ENCODE peak calls at places on chromosomes 16 and 17, in five cellular contexts. C is mesenchymal stem cell, U is trophoblast cell, B is neuronal stem cell, T is H1. Y is an unnamed sample. For H3K27me3, the result is how much of the 10 kb centered on the place peaks cover.

GRCh38 chr17:81834831-81835267 is at the start of gene PPP1R27:
- DNase-seq in C (no peak), U (no peak), B (no peak), T (no peak), Y (no peak)

GRCh38 chr16:9159839-9160550 is 68.6 kb downstream of the HAPSTR1 start:
- DNase-seq in C (peak), U (peak), B (peak), T (peak), Y (peak)

GRCh38 chr16:86934581-86935322 is 356.4 kb downstream of the FOXL1 start:
- DNase-seq in C (no peak), U (no peak), B (no peak), T (no peak), Y (no peak)

GRCh38 chr17:58172369-58173071 is 5.7 kb downstream of the OR4D2 start:
- DNase-seq in C (peak), U (no peak), B (peak), T (no peak), Y (peak)

GRCh38 chr17:74859439-74860228 is at the start of gene GRIN2C:
- DNase-seq in C (no peak), U (no peak), B (no peak), T (peak), Y (no peak)

GRCh38 chr17:47844814-47845453 is 3.9 kb upstream of the SCRN2 start:
- DNase-seq in C (peak), U (no peak), B (no peak), T (no peak), Y (no peak)

GRCh38 chr16:66521951-66522771 is 27.8 kb downstream of the TK2 start:
- DNase-seq in C (peak), U (peak), B (no peak), T (no peak), Y (no peak)

GRCh38 chr16:85057212-85057889 is 29.8 kb downstream of the KIAA0513 start:
- DNase-seq in C (no peak), U (no peak), B (no peak), T (no peak), Y (peak)

GRCh38 chr16:68939921-68940320 is 96.6 kb downstream of the TANGO6 start:
- DNase-seq in C (no peak), U (no peak), B (no peak), T (no peak), Y (no peak)
- H2BK12ac ChIP-seq in C (no peak), U (no peak), B (no peak), T (no peak), Y (no peak)

GRCh38 chr17:61459434-61459809 is 7.2 kb downstream of the TBX4 start:
- DNase-seq in C (no peak), U (no peak), B (no peak), T (no peak), Y (no peak)

GRCh38 chr17:61459968-61460718 is 7.9 kb downstream of the TBX4 start:
- DNase-seq in C (no peak), U (no peak), B (no peak), T (peak), Y (peak)

GRCh38 chr17:61458000-61458399 is 5.8 kb downstream of the TBX4 start:
- DNase-seq in C (no peak), U (no peak), B (no peak), T (no peak), Y (no peak)

GRCh38 chr17:61457226-61457983 is 5.2 kb downstream of the TBX4 start:
- DNase-seq in C (no peak), U (no peak), B (no peak), T (peak), Y (peak)

DNA sequence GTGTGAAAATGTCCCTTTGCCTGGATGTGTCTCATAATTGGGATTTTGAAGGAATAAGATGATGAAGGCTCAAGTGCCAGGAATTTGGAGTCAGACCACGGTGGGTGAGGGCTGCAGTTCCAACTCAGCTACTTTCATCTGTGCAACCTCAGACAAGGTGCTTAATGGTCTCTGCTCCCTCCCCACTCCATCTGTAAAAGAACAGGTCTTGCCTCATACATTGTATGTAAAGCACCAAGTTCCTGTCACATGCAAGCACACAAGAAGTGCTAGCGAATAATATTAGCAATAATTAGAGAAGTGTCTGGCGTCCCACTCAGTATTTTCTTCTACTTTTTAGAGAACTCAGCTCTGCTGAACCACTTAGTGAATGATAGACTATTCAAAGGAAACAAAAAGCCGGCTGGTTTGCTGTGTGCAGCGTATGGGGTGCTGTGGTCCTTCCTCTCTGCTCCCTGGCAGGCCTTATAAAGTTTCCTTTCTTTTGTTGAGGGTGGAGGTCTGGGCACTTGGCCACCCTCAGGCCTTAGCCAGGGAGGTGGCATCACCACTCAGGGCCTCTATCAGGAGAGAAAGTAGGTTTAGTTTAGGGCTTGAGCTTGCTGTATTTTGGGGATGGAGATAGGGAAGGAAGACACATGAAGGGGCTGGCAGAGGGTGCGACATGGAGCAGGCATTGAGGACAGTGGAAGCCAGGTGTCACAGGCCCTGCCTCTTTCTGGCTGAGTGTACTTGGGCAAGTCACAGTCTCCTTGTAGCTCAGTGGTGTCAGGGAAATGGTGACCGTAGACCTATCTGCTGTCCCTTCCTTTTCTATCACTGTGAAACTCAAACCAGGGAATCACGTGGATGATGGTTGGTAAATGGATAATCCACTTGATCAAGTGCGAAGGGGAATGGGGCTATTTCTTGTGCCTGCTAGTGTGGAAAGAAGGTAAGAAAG is 6.5 kb downstream of the TBX4 start:
- DNase-seq in C (no peak), U (no peak), B (no peak), T (peak), Y (peak)
- H3K27me3 ChIP-seq in C (half or more), U (half or more), B (half or more), T (half or more), Y (half or more)

GRCh38 chr16:65114527-65114926 is 7.3 kb downstream of the CDH11 start:
- DNase-seq in C (no peak), U (no peak), B (no peak), T (no peak), Y (no peak)
- H2BK12ac ChIP-seq in C (no peak), U (no peak), B (no peak), T (no peak), Y (no peak)

GRCh38 chr16:5064915-5065314 is 841 bp downstream of the C16orf89 start:
- DNase-seq in C (no peak), U (no peak), B (no peak), T (no peak), Y (no peak)
- H3K27me3 ChIP-seq in C (under half), U (under half), B (under half), T (under half), Y (under half)

GRCh38 chr16:2036200-2036966 is 9.7 kb downstream of the NHERF2 start:
- DNase-seq in C (no peak), U (no peak), B (no peak), T (no peak), Y (no peak)

GRCh38 chr16:2037631-2038358 is 9.8 kb downstream of the NTHL1 start:
- DNase-seq in C (no peak), U (no peak), B (no peak), T (no peak), Y (no peak)

GRCh38 chr16:2038359-2039285 is 9.0 kb downstream of the NTHL1 start:
- DNase-seq in C (no peak), U (no peak), B (no peak), T (no peak), Y (no peak)

GRCh38 chr16:2035431-2036199 is 8.9 kb downstream of the NHERF2 start:
- DNase-seq in C (peak), U (no peak), B (no peak), T (peak), Y (no peak)

GRCh38 chr16:2037115-2037514 is 10.4 kb downstream of the NHERF2 start:
- DNase-seq in C (no peak), U (no peak), B (no peak), T (no peak), Y (no peak)
- H2BK12ac ChIP-seq in C (peak), U (no peak), B (no peak), T (no peak), Y (no peak)

GRCh38 chr17:27453466-27453865 is 2.8 kb upstream of the KSR1 start:
- DNase-seq in C (peak), U (no peak), B (no peak), T (no peak), Y (no peak)

GRCh38 chr17:27452828-27453227 is 3.4 kb upstream of the KSR1 start:
- DNase-seq in C (no peak), U (no peak), B (no peak), T (no peak), Y (no peak)

GRCh38 chr17:27455569-27455913 is 707 bp upstream of the KSR1 start:
- DNase-seq in C (no peak), U (no peak), B (no peak), T (no peak), Y (no peak)

GRCh38 chr17:27455914-27456680 is at the start of gene KSR1:
- DNase-seq in C (peak), U (peak), B (peak), T (peak), Y (peak)

DNA sequence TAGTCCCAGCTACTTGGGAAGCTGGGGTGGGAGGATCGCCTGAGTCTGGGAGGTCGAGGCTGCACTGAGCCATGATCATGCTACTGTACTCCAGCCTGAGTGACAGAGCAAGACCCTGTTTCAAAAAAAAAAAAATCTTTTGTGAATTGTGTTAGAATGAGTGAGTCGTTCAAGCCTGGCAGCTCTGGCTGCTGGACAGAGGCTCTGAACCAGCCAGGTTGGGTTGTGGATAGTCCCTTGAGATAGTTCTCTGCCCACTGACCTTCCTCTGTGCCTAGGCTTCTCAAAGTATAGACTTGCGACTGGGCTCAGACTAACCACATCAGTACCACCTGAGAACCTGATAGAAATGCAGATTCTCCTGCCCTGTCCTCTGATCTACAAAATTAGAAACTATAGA is 2.2 kb upstream of the KSR1 start:
- DNase-seq in C (no peak), U (no peak), B (no peak), T (no peak), Y (no peak)
- H3K27me3 ChIP-seq in C (under half), U (under half), B (under half), T (under half), Y (under half)

DNA sequence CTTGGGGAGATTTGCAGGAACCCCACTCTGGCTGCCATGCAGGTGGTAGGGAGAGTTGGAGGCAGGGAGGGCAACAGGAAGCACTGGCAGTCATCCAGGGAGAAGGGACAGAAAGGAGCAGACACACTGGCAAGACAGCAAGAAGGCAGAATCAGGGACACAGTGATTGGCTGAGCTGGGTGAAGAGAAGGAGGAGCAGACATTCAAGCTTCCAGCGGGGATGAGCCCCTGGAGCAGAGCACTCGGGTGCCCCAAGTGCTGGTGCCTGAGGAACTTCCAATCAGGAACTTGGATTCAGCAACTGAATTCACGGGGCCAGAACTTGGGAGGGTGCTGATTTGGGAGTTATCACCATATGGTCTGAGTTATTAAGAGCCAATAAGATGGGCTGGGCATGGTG is 6.3 kb upstream of the ITGA3 start:
- DNase-seq in C (no peak), U (no peak), B (no peak), T (no peak), Y (peak)
- H2BK12ac ChIP-seq in C (no peak), U (peak), B (no peak), T (peak), Y (no peak)

Y was measured in H9.